ENCODE peak calls at places on chromosome 20, in six cellular contexts. I is fibroblast of pulmonary artery, L is astrocyte of the spinal cord, K is fibroblast of the aortic adventitia, W is fibroblast of lung, O is mucosa of descending colon. X is an unnamed sample.
A peak's percentile ranks its signal among the peaks of the same experiment; 100 is the strongest.

GRCh38 chr20:32483351-32484220 is 101.5 kb downstream of the NOL4L start:
- DNase-seq in W (peak; percentile 65), K (peak; percentile 60), L (peak; percentile 87), I (peak; percentile 81), O (peak; percentile 91), X (peak; percentile 77)

GRCh38 chr20:48455606-48456360 is 372.0 kb downstream of the PREX1 start:
- DNase-seq in W (no peak), I (no peak), O (no peak), K (no peak), L (no peak), X (no peak)

GRCh38 chr20:38804682-38805501 is 605 bp upstream of the PPP1R16B start:
- DNase-seq in K (no peak), O (peak; percentile 59), W (no peak), L (no peak), I (peak; percentile 64), X (no peak)

GRCh38 chr20:21981607-21982344 is 276.3 kb downstream of the PAX1 start:
- DNase-seq in I (peak; percentile 23), L (peak; percentile 78), O (no peak), W (peak; percentile 6), K (peak; percentile 78), X (no peak)

GRCh38 chr20:58665606-58666005 is 14.5 kb downstream of the STX16 start:
- DNase-seq in O (no peak), K (no peak), I (no peak), L (no peak), W (no peak), X (no peak)

GRCh38 chr20:14889503-14890125 is 552.2 kb upstream of the FLRT3 start:
- DNase-seq in I (no peak), K (no peak), O (no peak), W (no peak), L (no peak), X (no peak)

GRCh38 chr20:5364997-5365597 is 48.3 kb upstream of the PROKR2 start:
- DNase-seq in O (no peak), I (no peak), K (no peak), L (peak; percentile 14), W (no peak), X (peak; percentile 58)

GRCh38 chr20:1417273-1417672 is 24.4 kb upstream of the FKBP1A start:
- DNase-seq in O (no peak), W (no peak), I (peak; percentile 42), L (peak; percentile 46), K (no peak), X (peak; percentile 59)

GRCh38 chr20:57582432-57583288 is 21.8 kb downstream of the PCK1 start:
- DNase-seq in I (peak; percentile 34), W (peak; percentile 46), O (peak; percentile 38), L (peak; percentile 75), K (peak; percentile 23), X (peak; percentile 55)

GRCh38 chr20:36097751-36098151 is 56.8 kb upstream of the EPB41L1 start:
- DNase-seq in I (no peak), K (no peak), W (no peak), O (no peak), L (no peak), X (no peak)

GRCh38 chr20:50073500-50073899 is 39.5 kb downstream of the UBE2V1 start:
- DNase-seq in W (no peak), O (peak; percentile 16), L (no peak), K (no peak), I (no peak), X (no peak)

GRCh38 chr20:50071039-50071888 is 41.7 kb downstream of the UBE2V1 start:
- DNase-seq in K (peak; percentile 72), O (peak; percentile 96), I (peak; percentile 79), L (peak; percentile 74), W (peak; percentile 65), X (peak; percentile 73)

GRCh38 chr20:50068041-50068651 is 44.8 kb downstream of the UBE2V1 start:
- DNase-seq in K (no peak), W (no peak), L (no peak), O (no peak), I (no peak), X (no peak)

GRCh38 chr20:50067461-50067860 is 45.5 kb downstream of the UBE2V1 start:
- DNase-seq in O (no peak), L (no peak), W (no peak), K (no peak), I (no peak), X (no peak)

DNA sequence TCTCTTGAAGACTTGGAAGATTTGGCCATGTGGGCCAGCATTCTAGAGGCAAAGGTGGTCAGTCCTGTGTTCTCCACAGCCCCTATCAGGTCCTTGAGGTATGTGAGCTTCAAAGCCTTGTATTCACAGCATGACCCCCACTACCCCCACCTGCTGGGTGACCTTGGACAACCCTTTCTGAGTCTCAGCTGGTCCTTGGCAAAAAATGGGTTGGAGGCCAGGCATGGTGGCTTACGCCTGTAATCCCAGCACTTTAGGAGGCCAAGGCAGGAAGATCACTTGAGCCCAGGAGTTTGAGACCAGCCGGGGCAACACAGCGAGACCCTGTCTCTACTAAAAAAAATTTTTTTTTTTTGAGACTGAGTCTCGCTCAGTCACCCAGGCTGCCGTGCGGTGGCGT is 42.6 kb downstream of the UBE2V1 start:
- DNase-seq in O (no peak), I (no peak), K (no peak), L (no peak), W (no peak), X (no peak)
- TF ChIP-seq CTCF in O (no peak), I (no peak), K (no peak), L (no peak), W (no peak), X (peak; percentile 9)

GRCh38 chr20:9575836-9576235 is 61.4 kb downstream of the LAMP5 start:
- DNase-seq in I (no peak), K (no peak), O (no peak), L (no peak), W (no peak), X (no peak)

GRCh38 chr20:9571783-9572182 is 57.4 kb downstream of the LAMP5 start:
- DNase-seq in O (no peak), W (no peak), L (no peak), K (no peak), I (no peak), X (no peak)

GRCh38 chr20:9572690-9573089 is 58.3 kb downstream of the LAMP5 start:
- DNase-seq in K (no peak), L (no peak), O (no peak), I (no peak), W (no peak), X (no peak)

GRCh38 chr20:9573598-9573997 is 59.2 kb downstream of the LAMP5 start:
- DNase-seq in W (no peak), L (no peak), O (no peak), I (no peak), K (no peak), X (no peak)

GRCh38 chr20:9574182-9574581 is 59.8 kb downstream of the LAMP5 start:
- DNase-seq in W (no peak), L (no peak), K (no peak), I (no peak), O (no peak), X (no peak)
- H3K4me3 ChIP-seq in W (no peak overlapping the region), L (no peak overlapping the region), K (no peak overlapping the region), I (no peak overlapping the region), O (no peak overlapping the region), X (no peak overlapping the region)

GRCh38 chr20:47020231-47020630 is 125.6 kb downstream of the EYA2 start:
- DNase-seq in L (peak; percentile 43), W (peak; percentile 74), K (peak; percentile 4), O (no peak), I (no peak), X (peak; percentile 34)
- TF ChIP-seq CTCF in L (no peak), W (no peak), K (no peak), O (no peak), I (no peak), X (no peak)

GRCh38 chr20:40868568-40869223 is 159.9 kb upstream of the TOP1 start:
- DNase-seq in O (no peak), W (peak; percentile 91), I (peak; percentile 71), L (peak; percentile 83), K (peak; percentile 98), X (peak; percentile 67)
- H3K4me3 ChIP-seq in O (no peak overlapping the region), W (peak overlapping the region; percentile 12), I (no peak overlapping the region), L (no peak overlapping the region), K (no peak overlapping the region), X (no peak overlapping the region)

GRCh38 chr20:20184149-20184548 is 131.8 kb downstream of the CFAP61 start:
- DNase-seq in W (no peak), I (peak; percentile 7), O (no peak), L (no peak), K (peak; percentile 1), X (no peak)
- TF ChIP-seq CTCF in W (peak; percentile 23), I (peak; percentile 41), O (no peak), L (peak; percentile 26), K (peak; percentile 38), X (peak; percentile 14)